ENCODE peak calls at places on chromosome 10, in seven cellular contexts. One of them, this sample, is unnamed.

GRCh38 chr10:17029581-17030271 is 99.9 kb downstream of the CUBN start:
- DNase-seq in left ventricle myocardium inferior: peak
- DNase-seq in RWPE1: peak
- DNase-seq in stomach: peak
- DNase-seq in cardiac muscle cell: peak
- DNase-seq in mammary epithelial cell: peak
- DNase-seq in caudate nucleus: peak
- DNase-seq in this sample: no peak

GRCh38 chr10:118452098-118452497 is 110.0 kb upstream of the FAM204A start:
- DNase-seq in mammary epithelial cell: no peak
- DNase-seq in caudate nucleus: no peak
- DNase-seq in left ventricle myocardium inferior: no peak
- DNase-seq in RWPE1: no peak
- DNase-seq in cardiac muscle cell: no peak
- DNase-seq in stomach: no peak
- DNase-seq in this sample: no peak

GRCh38 chr10:76547352-76547972 is 1090.1 kb downstream of the KCNMA1 start:
- DNase-seq in cardiac muscle cell: peak
- DNase-seq in left ventricle myocardium inferior: peak
- DNase-seq in RWPE1: peak
- DNase-seq in mammary epithelial cell: peak
- DNase-seq in caudate nucleus: peak
- DNase-seq in stomach: peak
- DNase-seq in this sample: peak

GRCh38 chr10:52410916-52411315 is 96.8 kb downstream of the DKK1 start:
- DNase-seq in caudate nucleus: no peak
- DNase-seq in mammary epithelial cell: no peak
- DNase-seq in stomach: no peak
- DNase-seq in cardiac muscle cell: no peak
- DNase-seq in left ventricle myocardium inferior: no peak
- DNase-seq in RWPE1: no peak
- DNase-seq in this sample: no peak

GRCh38 chr10:125985557-125986246 is 89.3 kb downstream of the FANK1 start:
- DNase-seq in stomach: no peak
- DNase-seq in caudate nucleus: no peak
- DNase-seq in mammary epithelial cell: no peak
- DNase-seq in left ventricle myocardium inferior: no peak
- DNase-seq in cardiac muscle cell: no peak
- DNase-seq in RWPE1: no peak
- DNase-seq in this sample: no peak

GRCh38 chr10:117373848-117374505 is 1.3 kb downstream of the PDZD8 start:
- DNase-seq in RWPE1: peak
- DNase-seq in cardiac muscle cell: peak
- DNase-seq in stomach: peak
- DNase-seq in left ventricle myocardium inferior: peak
- DNase-seq in mammary epithelial cell: peak
- DNase-seq in caudate nucleus: no peak
- DNase-seq in this sample: no peak

GRCh38 chr10:70380350-70381135 is 1.9 kb downstream of the LRRC20 start:
- DNase-seq in mammary epithelial cell: no peak
- DNase-seq in RWPE1: no peak
- DNase-seq in stomach: no peak
- DNase-seq in cardiac muscle cell: no peak
- DNase-seq in left ventricle myocardium inferior: peak
- DNase-seq in caudate nucleus: no peak
- DNase-seq in this sample: no peak

GRCh38 chr10:96271017-96271815 is at the start of gene BLNK:
- DNase-seq in caudate nucleus: no peak
- DNase-seq in cardiac muscle cell: peak
- DNase-seq in stomach: peak
- DNase-seq in left ventricle myocardium inferior: peak
- DNase-seq in RWPE1: peak
- DNase-seq in mammary epithelial cell: peak
- DNase-seq in this sample: peak

GRCh38 chr10:34808789-34809745 is 6.0 kb downstream of the PARD3 start:
- DNase-seq in stomach: no peak
- DNase-seq in cardiac muscle cell: peak
- DNase-seq in caudate nucleus: no peak
- DNase-seq in left ventricle myocardium inferior: peak
- DNase-seq in RWPE1: no peak
- DNase-seq in mammary epithelial cell: no peak
- DNase-seq in this sample: no peak

GRCh38 chr10:45514283-45515270 is 140.6 kb downstream of the ALOX5 start:
- DNase-seq in left ventricle myocardium inferior: no peak
- DNase-seq in caudate nucleus: peak
- DNase-seq in mammary epithelial cell: peak
- DNase-seq in stomach: no peak
- DNase-seq in RWPE1: peak
- DNase-seq in cardiac muscle cell: no peak
- DNase-seq in this sample: peak

GRCh38 chr10:22631646-22632278 is 82.6 kb downstream of the PIP4K2A start:
- DNase-seq in left ventricle myocardium inferior: no peak
- DNase-seq in caudate nucleus: peak
- DNase-seq in stomach: no peak
- DNase-seq in cardiac muscle cell: peak
- DNase-seq in mammary epithelial cell: no peak
- DNase-seq in RWPE1: no peak
- DNase-seq in this sample: no peak

GRCh38 chr10:760622-761021 is 71.2 kb upstream of the DIP2C start:
- DNase-seq in caudate nucleus: no peak
- DNase-seq in left ventricle myocardium inferior: no peak
- DNase-seq in cardiac muscle cell: no peak
- DNase-seq in stomach: no peak
- DNase-seq in RWPE1: no peak
- DNase-seq in mammary epithelial cell: no peak
- DNase-seq in this sample: no peak

GRCh38 chr10:47079177-47079580 is 168.0 kb downstream of the PTPN20 start:
- DNase-seq in stomach: no peak
- DNase-seq in mammary epithelial cell: no peak
- DNase-seq in caudate nucleus: no peak
- DNase-seq in cardiac muscle cell: peak
- DNase-seq in left ventricle myocardium inferior: no peak
- DNase-seq in RWPE1: no peak
- DNase-seq in this sample: no peak

GRCh38 chr10:12940791-12941190 is 60.7 kb downstream of the CCDC3 start:
- DNase-seq in caudate nucleus: no peak
- DNase-seq in RWPE1: no peak
- DNase-seq in stomach: no peak
- DNase-seq in left ventricle myocardium inferior: no peak
- DNase-seq in cardiac muscle cell: no peak
- DNase-seq in mammary epithelial cell: no peak
- DNase-seq in this sample: no peak

GRCh38 chr10:58157076-58157766 is 110.5 kb downstream of the IPMK start:
- DNase-seq in RWPE1: peak
- DNase-seq in left ventricle myocardium inferior: no peak
- DNase-seq in stomach: peak
- DNase-seq in mammary epithelial cell: peak
- DNase-seq in cardiac muscle cell: peak
- DNase-seq in caudate nucleus: no peak
- DNase-seq in this sample: peak

GRCh38 chr10:13809447-13809846 is 222.7 kb downstream of the PRPF18 start:
- DNase-seq in RWPE1: no peak
- DNase-seq in left ventricle myocardium inferior: no peak
- DNase-seq in stomach: no peak
- DNase-seq in caudate nucleus: no peak
- DNase-seq in cardiac muscle cell: no peak
- DNase-seq in mammary epithelial cell: no peak
- DNase-seq in this sample: no peak

GRCh38 chr10:128087884-128088695 is 38.1 kb downstream of the MKI67 start:
- DNase-seq in stomach: no peak
- DNase-seq in cardiac muscle cell: no peak
- DNase-seq in caudate nucleus: no peak
- DNase-seq in RWPE1: no peak
- DNase-seq in mammary epithelial cell: peak
- DNase-seq in left ventricle myocardium inferior: no peak
- DNase-seq in this sample: no peak

GRCh38 chr10:61987951-61988379 is 86.5 kb downstream of the ARID5B start:
- DNase-seq in mammary epithelial cell: no peak
- DNase-seq in caudate nucleus: no peak
- DNase-seq in stomach: no peak
- DNase-seq in cardiac muscle cell: no peak
- DNase-seq in RWPE1: no peak
- DNase-seq in left ventricle myocardium inferior: no peak
- DNase-seq in this sample: no peak

GRCh38 chr10:86017841-86018734 is 348.5 kb downstream of the GRID1 start:
- DNase-seq in stomach: no peak
- DNase-seq in RWPE1: no peak
- DNase-seq in cardiac muscle cell: no peak
- DNase-seq in caudate nucleus: peak
- DNase-seq in left ventricle myocardium inferior: peak
- DNase-seq in mammary epithelial cell: no peak
- DNase-seq in this sample: no peak

GRCh38 chr10:45308707-45309106 is 6.7 kb downstream of the OR13A1 start:
- DNase-seq in caudate nucleus: no peak
- DNase-seq in stomach: no peak
- DNase-seq in mammary epithelial cell: peak
- DNase-seq in cardiac muscle cell: peak
- DNase-seq in left ventricle myocardium inferior: no peak
- DNase-seq in RWPE1: no peak
- DNase-seq in this sample: no peak

GRCh38 chr10:29315814-29316213 is 26.9 kb downstream of the LYZL1 start:
- DNase-seq in cardiac muscle cell: no peak
- DNase-seq in RWPE1: no peak
- DNase-seq in caudate nucleus: no peak
- DNase-seq in left ventricle myocardium inferior: no peak
- DNase-seq in stomach: no peak
- DNase-seq in mammary epithelial cell: no peak
- DNase-seq in this sample: no peak

DNA sequence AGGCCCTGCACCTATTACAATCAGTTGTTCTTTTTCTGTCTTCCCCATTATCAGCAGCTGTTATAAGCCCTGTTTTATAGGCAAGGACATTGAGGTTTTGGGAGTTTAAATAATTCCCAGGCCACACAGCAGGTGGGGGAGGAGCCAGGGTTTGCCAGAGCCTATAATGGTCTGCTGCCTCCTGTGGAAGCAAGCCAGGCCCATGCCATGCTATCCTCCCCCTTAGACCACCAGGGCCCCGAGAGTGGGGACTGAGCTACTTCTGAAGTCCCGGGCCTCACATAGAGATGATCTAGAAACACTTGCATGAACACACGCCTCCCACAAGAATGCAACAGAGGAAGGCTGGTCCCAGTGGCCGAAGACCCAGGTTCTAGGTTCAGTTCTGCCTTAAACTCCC is 141.7 kb downstream of the SH3PXD2A start:
- DNase-seq in caudate nucleus: no peak
- DNase-seq in stomach: no peak
- DNase-seq in cardiac muscle cell: no peak
- DNase-seq in left ventricle myocardium inferior: no peak
- DNase-seq in RWPE1: no peak
- DNase-seq in mammary epithelial cell: no peak
- DNase-seq in this sample: no peak
- H3K27ac ChIP-seq in caudate nucleus: no peak
- H3K27ac ChIP-seq in stomach: no peak
- H3K27ac ChIP-seq in cardiac muscle cell: peak
- H3K27ac ChIP-seq in left ventricle myocardium inferior: no peak
- H3K27ac ChIP-seq in RWPE1: peak
- H3K27ac ChIP-seq in mammary epithelial cell: peak
- H3K27ac ChIP-seq in this sample: peak

DNA sequence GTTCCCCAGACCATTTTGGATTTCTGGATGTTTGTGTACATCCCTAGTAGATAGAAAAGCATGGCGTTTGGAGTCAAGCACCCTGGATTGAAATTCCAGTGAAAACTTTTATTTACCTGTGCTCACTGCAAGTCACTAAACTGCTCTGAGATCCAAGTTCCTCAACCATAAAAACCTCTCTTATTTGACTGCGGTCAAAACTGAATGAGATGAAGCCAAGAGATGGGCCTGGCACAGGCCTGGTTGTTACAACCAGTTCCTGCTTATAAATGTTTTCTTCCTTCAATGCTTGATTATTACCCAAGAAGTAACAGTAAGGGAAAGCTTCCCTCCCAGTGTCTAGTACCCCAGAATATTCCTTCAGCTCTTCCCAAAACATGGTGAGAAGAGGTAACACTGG is 70.9 kb upstream of the HPS1 start:
- DNase-seq in caudate nucleus: no peak
- DNase-seq in stomach: no peak
- DNase-seq in left ventricle myocardium inferior: no peak
- DNase-seq in mammary epithelial cell: no peak
- DNase-seq in RWPE1: no peak
- DNase-seq in cardiac muscle cell: no peak
- DNase-seq in this sample: no peak
- H3K27ac ChIP-seq in caudate nucleus: no peak
- H3K27ac ChIP-seq in stomach: no peak
- H3K27ac ChIP-seq in left ventricle myocardium inferior: no peak
- H3K27ac ChIP-seq in mammary epithelial cell: no peak
- H3K27ac ChIP-seq in RWPE1: no peak
- H3K27ac ChIP-seq in cardiac muscle cell: no peak
- H3K27ac ChIP-seq in this sample: no peak

DNA sequence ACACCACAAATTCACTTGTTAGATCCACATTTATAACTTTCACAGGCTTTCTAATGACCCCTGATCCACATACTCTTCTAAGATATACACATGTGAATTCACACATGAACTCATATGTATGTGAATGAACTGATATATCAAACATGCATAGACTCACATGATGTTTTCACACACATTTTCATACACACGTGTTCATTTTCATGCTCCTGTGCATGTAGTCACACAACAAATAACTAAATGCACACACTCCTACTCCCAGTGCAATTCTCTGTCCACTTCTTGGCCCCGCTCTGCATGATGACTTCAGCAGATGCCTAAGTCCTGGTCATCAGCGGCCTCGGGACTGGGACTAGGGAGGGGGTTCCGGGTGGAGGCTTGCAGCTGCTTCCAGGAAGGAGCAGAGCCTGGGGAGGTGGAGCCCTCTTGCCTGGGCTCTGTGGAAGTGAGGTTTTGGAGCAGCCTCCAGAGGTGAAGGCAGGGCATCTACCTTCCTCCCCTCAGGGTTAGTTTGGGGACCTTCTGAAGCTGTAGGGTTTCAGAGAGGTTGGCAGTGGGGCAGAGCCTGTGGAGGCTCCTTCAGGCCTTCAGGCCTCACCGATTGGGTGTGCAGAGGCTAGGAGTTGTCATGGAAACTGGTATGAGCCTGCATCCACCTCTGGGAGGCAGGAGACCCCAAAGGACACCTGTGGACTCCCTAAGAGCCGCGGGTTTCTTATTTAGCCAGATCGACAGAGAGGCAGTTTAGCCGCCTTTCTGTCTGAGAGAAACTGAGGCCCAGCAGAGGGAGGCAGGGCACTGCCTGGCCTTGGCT is 1.8 kb downstream of the LZTS2 start:
- DNase-seq in mammary epithelial cell: peak
- DNase-seq in left ventricle myocardium inferior: peak
- DNase-seq in cardiac muscle cell: peak
- DNase-seq in RWPE1: no peak
- DNase-seq in stomach: peak
- DNase-seq in caudate nucleus: peak
- DNase-seq in this sample: no peak
- H3K27ac ChIP-seq in mammary epithelial cell: peak
- H3K27ac ChIP-seq in left ventricle myocardium inferior: peak
- H3K27ac ChIP-seq in cardiac muscle cell: peak
- H3K27ac ChIP-seq in RWPE1: peak
- H3K27ac ChIP-seq in stomach: peak
- H3K27ac ChIP-seq in caudate nucleus: peak
- H3K27ac ChIP-seq in this sample: peak

DNA sequence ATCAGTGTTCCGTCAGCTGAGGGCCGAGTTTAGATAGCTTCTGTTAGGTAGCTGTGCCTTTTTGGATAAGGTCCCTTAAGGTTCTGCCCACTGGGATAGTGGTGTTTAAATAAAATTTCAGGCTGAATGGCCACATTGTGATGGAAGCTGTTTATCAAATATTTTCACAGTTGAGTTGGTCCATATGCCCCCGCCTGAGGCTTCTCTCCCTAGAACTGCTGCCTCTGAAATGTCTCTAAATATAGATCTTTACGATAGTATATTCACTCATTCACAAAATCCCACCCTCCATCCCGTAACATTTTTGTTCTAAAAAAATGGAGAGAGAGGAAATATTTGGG is 105.6 kb upstream of the BTBD16 start:
- DNase-seq in mammary epithelial cell: no peak
- DNase-seq in left ventricle myocardium inferior: no peak
- DNase-seq in stomach: no peak
- DNase-seq in caudate nucleus: no peak
- DNase-seq in cardiac muscle cell: no peak
- DNase-seq in RWPE1: no peak
- DNase-seq in this sample: no peak
- H3K27ac ChIP-seq in mammary epithelial cell: no peak
- H3K27ac ChIP-seq in left ventricle myocardium inferior: peak
- H3K27ac ChIP-seq in stomach: no peak
- H3K27ac ChIP-seq in caudate nucleus: no peak
- H3K27ac ChIP-seq in cardiac muscle cell: no peak
- H3K27ac ChIP-seq in RWPE1: no peak
- H3K27ac ChIP-seq in this sample: no peak

This sample was measured in epithelial cell of prostate.